ENCODE peak calls at places on chromosomes 3 and 15, in seven cellular contexts. Q is fibroblast of the aortic adventitia, M is fibroblast of mammary gland, D is fibroblast of lung, E is neural progenitor cell, S is osteoblast, V is tibial artery. L is an unnamed sample.

GRCh38 chr15:39205506-39206371 is 375.1 kb upstream of the THBS1 start:
- DNase-seq in Q (no peak), M (no peak), D (no peak), E (no peak), S (no peak), V (no peak), L (no peak)

GRCh38 chr3:73623996-73624362 is 762 bp downstream of the PDZRN3 start:
- DNase-seq in Q (peak), M (peak), D (peak), E (peak), S (no peak), V (peak), L (no peak)

GRCh38 chr3:64073362-64073761 is 50.1 kb upstream of the PSMD6 start:
- DNase-seq in Q (no peak), M (peak), D (peak), E (no peak), S (no peak), V (no peak), L (peak)

GRCh38 chr15:94749848-94750617 is 518.7 kb downstream of the MCTP2 start:
- DNase-seq in Q (no peak), M (no peak), D (peak), E (no peak), S (no peak), V (no peak), L (no peak)

GRCh38 chr3:187750041-187750512 is 4.8 kb upstream of the BCL6 start:
- DNase-seq in Q (no peak), M (no peak), D (peak), E (peak), S (no peak), V (no peak), L (no peak)

GRCh38 chr3:34013818-34014576 is 215.6 kb downstream of the PDCD6IP start:
- DNase-seq in Q (no peak), M (no peak), D (no peak), E (no peak), S (no peak), V (no peak), L (no peak)

GRCh38 chr15:96066126-96066525 is 264.4 kb upstream of the NR2F2 start:
- DNase-seq in Q (peak), M (no peak), D (no peak), E (no peak), S (no peak), V (no peak), L (no peak)

GRCh38 chr3:58251653-58252052 is 14.1 kb downstream of the ABHD6 start:
- DNase-seq in Q (no peak), M (peak), D (no peak), E (no peak), S (no peak), V (no peak), L (no peak)

GRCh38 chr3:97990624-97991277 is 18.5 kb upstream of the RIOX2 start:
- DNase-seq in Q (no peak), M (no peak), D (no peak), E (no peak), S (no peak), V (no peak), L (no peak)

GRCh38 chr3:16181361-16181760 is 6.9 kb downstream of the GALNT15 start:
- DNase-seq in Q (peak), M (peak), D (peak), E (no peak), S (peak), V (peak), L (no peak)

GRCh38 chr3:58752168-58752567 is 85.6 kb upstream of the FAM3D start:
- DNase-seq in Q (no peak), M (no peak), D (no peak), E (no peak), S (no peak), V (no peak), L (no peak)

GRCh38 chr3:87025636-87026035 is 34.7 kb upstream of the VGLL3 start:
- DNase-seq in Q (no peak), M (peak), D (peak), E (no peak), S (no peak), V (no peak), L (no peak)

GRCh38 chr3:195103623-195104022 is 167.3 kb downstream of the XXYLT1 start:
- DNase-seq in Q (peak), M (peak), D (no peak), E (no peak), S (peak), V (no peak), L (no peak)

GRCh38 chr3:88059380-88060160 is 515 bp downstream of the ZNF654 start:
- DNase-seq in Q (peak), M (no peak), D (no peak), E (peak), S (peak), V (peak), L (no peak)

GRCh38 chr15:71679223-71680078 is 130.9 kb upstream of the NR2E3 start:
- DNase-seq in Q (peak), M (peak), D (no peak), E (no peak), S (no peak), V (no peak), L (no peak)

GRCh38 chr15:40146037-40146436 is 14.8 kb upstream of the BUB1B start:
- DNase-seq in Q (peak), M (peak), D (peak), E (no peak), S (peak), V (no peak), L (no peak)

GRCh38 chr15:67563961-67564570 is 21.6 kb downstream of the MAP2K5 start:
- DNase-seq in Q (no peak), M (no peak), D (no peak), E (no peak), S (no peak), V (no peak), L (no peak)

GRCh38 chr3:121749276-121750086 is at the start of gene GOLGB1:
- DNase-seq in Q (peak), M (peak), D (peak), E (peak), S (peak), V (peak), L (peak)

GRCh38 chr3:155948476-155948875 is 78.0 kb downstream of the GMPS start:
- DNase-seq in Q (no peak), M (peak), D (no peak), E (no peak), S (no peak), V (no peak), L (no peak)

GRCh38 chr3:193029800-193030199 is 112.1 kb upstream of the MB21D2 start:
- DNase-seq in Q (no peak), M (no peak), D (no peak), E (no peak), S (no peak), V (no peak), L (no peak)

GRCh38 chr3:47617061-47618010 is 38.7 kb upstream of the CSPG5 start:
- DNase-seq in Q (no peak), M (peak), D (peak), E (no peak), S (no peak), V (no peak), L (no peak)

GRCh38 chr3:196166741-196167140 is 44.5 kb downstream of the ZDHHC19 start:
- DNase-seq in Q (no peak), M (no peak), D (no peak), E (no peak), S (peak), V (no peak), L (no peak)

DNA sequence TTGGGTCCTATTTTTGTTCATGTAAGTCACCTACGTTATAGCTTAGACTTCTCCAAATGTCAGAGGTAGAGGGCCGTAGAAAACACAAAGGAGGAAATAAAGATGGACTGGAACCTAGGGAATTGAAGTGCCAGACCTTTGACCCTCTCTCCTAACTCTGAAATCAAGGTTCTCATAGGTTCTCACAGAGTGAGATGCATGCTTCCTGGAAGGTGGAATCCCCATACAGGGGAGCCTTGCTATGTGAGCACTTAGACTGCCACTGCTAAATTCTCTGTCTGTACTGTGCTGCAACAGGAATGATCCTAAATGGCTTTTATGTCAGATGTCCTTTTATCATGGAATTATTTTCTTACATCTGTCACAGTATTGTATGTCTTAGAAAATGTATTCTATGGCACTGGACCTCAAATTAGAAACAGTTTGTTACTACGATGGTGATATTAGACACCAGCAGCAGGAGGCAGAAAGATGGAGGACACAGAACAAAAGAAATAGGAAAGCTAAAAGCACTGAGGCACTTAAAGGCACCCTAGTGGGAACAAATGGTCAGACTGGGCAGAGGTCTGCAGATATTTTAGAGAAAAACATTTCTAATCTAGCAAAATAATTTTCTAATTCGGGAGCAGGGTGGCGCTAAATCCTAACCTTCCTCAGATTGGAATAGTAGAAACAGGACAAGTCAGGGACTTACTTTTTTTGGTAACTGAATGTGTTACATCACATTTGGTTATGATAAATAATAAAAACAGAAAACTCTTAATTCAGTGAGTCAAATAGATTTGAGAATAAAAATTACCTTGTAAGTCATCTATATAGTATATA is 60.2 kb upstream of the CDAN1 start:
- DNase-seq in Q (peak), M (peak), D (peak), E (peak), S (peak), V (no peak), L (no peak)
- TF ChIP-seq CTCF in Q (peak), M (no peak), D (no peak), E (no peak), S (peak), V (no peak), L (no peak)

GRCh38 chr3:129502641-129503386 is 25.6 kb upstream of the RHO start:
- DNase-seq in Q (no peak), M (no peak), D (no peak), E (no peak), S (no peak), V (no peak), L (no peak)
- TF ChIP-seq CTCF in Q (no peak), M (no peak), D (no peak), E (no peak), S (no peak), V (no peak), L (no peak)

GRCh38 chr3:168053115-168053514 is 42.6 kb downstream of the GOLIM4 start:
- DNase-seq in Q (no peak), M (no peak), D (peak), E (no peak), S (no peak), V (no peak), L (no peak)
- TF ChIP-seq CTCF in Q (peak), M (peak), D (peak), E (no peak), S (peak), V (no peak), L (peak)

GRCh38 chr3:13885704-13886010 is 5.8 kb upstream of the WNT7A start:
- DNase-seq in Q (no peak), M (no peak), D (no peak), E (no peak), S (no peak), V (no peak), L (no peak)

GRCh38 chr3:13883681-13884080 is 3.8 kb upstream of the WNT7A start:
- DNase-seq in Q (no peak), M (no peak), D (no peak), E (no peak), S (peak), V (no peak), L (no peak)

GRCh38 chr3:13882876-13883275 is 3.0 kb upstream of the WNT7A start:
- DNase-seq in Q (no peak), M (no peak), D (no peak), E (no peak), S (no peak), V (peak), L (no peak)

GRCh38 chr3:13886593-13887129 is 6.8 kb upstream of the WNT7A start:
- DNase-seq in Q (no peak), M (no peak), D (no peak), E (no peak), S (peak), V (no peak), L (no peak)

GRCh38 chr3:13884851-13885703 is 5.2 kb upstream of the WNT7A start:
- DNase-seq in Q (no peak), M (peak), D (no peak), E (peak), S (no peak), V (no peak), L (no peak)
- TF ChIP-seq CTCF in Q (peak), M (peak), D (peak), E (peak), S (peak), V (no peak), L (peak)

L was measured in AG09319.